ENCODE peak calls at places on chromosomes 13 and 19, in six cellular contexts. One of them, this sample, is unnamed. For H3K79me1, the result is how much of the 10 kb centered on the place peaks cover.

GRCh38 chr13:106455190-106455589 is 80.3 kb downstream of the EFNB2 start:
- DNase-seq in IMR-90: no peak
- DNase-seq in neuronal stem cell: no peak
- DNase-seq in mesenchymal stem cell: no peak
- DNase-seq in H1: no peak
- DNase-seq in trophoblast cell: no peak
- DNase-seq in this sample: no peak

GRCh38 chr13:27283906-27284523 is 13.4 kb downstream of the RASL11A start:
- DNase-seq in H1: no peak
- DNase-seq in mesenchymal stem cell: no peak
- DNase-seq in IMR-90: no peak
- DNase-seq in neuronal stem cell: no peak
- DNase-seq in trophoblast cell: no peak
- DNase-seq in this sample: peak

GRCh38 chr13:36766295-36766694 is 52.7 kb upstream of the RFXAP start:
- DNase-seq in IMR-90: peak
- DNase-seq in H1: no peak
- DNase-seq in neuronal stem cell: no peak
- DNase-seq in mesenchymal stem cell: peak
- DNase-seq in trophoblast cell: peak
- DNase-seq in this sample: no peak

GRCh38 chr13:31067416-31068118 is 94.1 kb downstream of the HSPH1 start:
- DNase-seq in trophoblast cell: no peak
- DNase-seq in IMR-90: peak
- DNase-seq in H1: no peak
- DNase-seq in mesenchymal stem cell: peak
- DNase-seq in neuronal stem cell: no peak
- DNase-seq in this sample: no peak

GRCh38 chr19:49065905-49066512 is 1.4 kb upstream of the NTF4 start:
- DNase-seq in trophoblast cell: no peak
- DNase-seq in H1: no peak
- DNase-seq in neuronal stem cell: no peak
- DNase-seq in mesenchymal stem cell: no peak
- DNase-seq in IMR-90: no peak
- DNase-seq in this sample: no peak

GRCh38 chr19:21463449-21464105 is 41.8 kb upstream of the ZNF429 start:
- DNase-seq in trophoblast cell: peak
- DNase-seq in IMR-90: no peak
- DNase-seq in neuronal stem cell: peak
- DNase-seq in mesenchymal stem cell: no peak
- DNase-seq in H1: peak
- DNase-seq in this sample: peak

GRCh38 chr19:38228491-38229439 is 4.7 kb upstream of the DPF1 start:
- DNase-seq in mesenchymal stem cell: no peak
- DNase-seq in trophoblast cell: no peak
- DNase-seq in IMR-90: no peak
- DNase-seq in H1: peak
- DNase-seq in neuronal stem cell: no peak
- DNase-seq in this sample: peak

GRCh38 chr13:51764184-51765141 is 39.5 kb downstream of the DHRS12 start:
- DNase-seq in mesenchymal stem cell: peak
- DNase-seq in H1: no peak
- DNase-seq in trophoblast cell: no peak
- DNase-seq in neuronal stem cell: no peak
- DNase-seq in IMR-90: peak
- DNase-seq in this sample: no peak

GRCh38 chr19:5964816-5965565 is 12.9 kb downstream of the RANBP3 start:
- DNase-seq in neuronal stem cell: no peak
- DNase-seq in mesenchymal stem cell: no peak
- DNase-seq in trophoblast cell: no peak
- DNase-seq in H1: no peak
- DNase-seq in IMR-90: no peak
- DNase-seq in this sample: no peak

GRCh38 chr19:5967571-5967970 is 10.4 kb downstream of the RANBP3 start:
- DNase-seq in H1: no peak
- DNase-seq in IMR-90: no peak
- DNase-seq in neuronal stem cell: no peak
- DNase-seq in mesenchymal stem cell: no peak
- DNase-seq in trophoblast cell: no peak
- DNase-seq in this sample: no peak

GRCh38 chr19:5966941-5967340 is 11.0 kb downstream of the RANBP3 start:
- DNase-seq in neuronal stem cell: no peak
- DNase-seq in trophoblast cell: no peak
- DNase-seq in H1: no peak
- DNase-seq in mesenchymal stem cell: no peak
- DNase-seq in IMR-90: no peak
- DNase-seq in this sample: no peak

GRCh38 chr19:5967994-5968430 is 9.9 kb downstream of the RANBP3 start:
- DNase-seq in IMR-90: peak
- DNase-seq in trophoblast cell: peak
- DNase-seq in neuronal stem cell: peak
- DNase-seq in mesenchymal stem cell: peak
- DNase-seq in H1: peak
- DNase-seq in this sample: peak

DNA sequence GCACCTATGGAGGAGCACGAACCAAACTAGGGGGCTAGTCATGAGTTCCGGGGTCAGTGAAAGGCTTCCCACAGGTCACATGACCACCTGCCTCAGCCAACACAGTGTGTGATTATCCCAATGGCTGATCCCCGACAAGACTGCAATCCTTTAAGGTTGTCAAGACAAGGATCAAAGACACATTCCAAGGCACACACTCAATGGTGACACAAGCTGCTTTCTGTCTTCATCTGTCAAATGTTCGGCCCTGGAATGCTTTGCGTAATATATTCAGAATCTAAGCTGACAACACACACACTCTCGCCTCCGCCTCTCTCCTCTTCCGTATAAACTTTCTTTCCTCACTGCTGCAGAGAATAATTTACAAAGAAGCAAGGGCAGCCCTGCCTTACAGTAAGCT is 11.7 kb downstream of the RANBP3 start:
- DNase-seq in trophoblast cell: peak
- DNase-seq in neuronal stem cell: no peak
- DNase-seq in IMR-90: peak
- DNase-seq in mesenchymal stem cell: peak
- DNase-seq in H1: no peak
- DNase-seq in this sample: no peak
- H3K79me1 ChIP-seq in trophoblast cell: under half
- H3K79me1 ChIP-seq in neuronal stem cell: under half
- H3K79me1 ChIP-seq in IMR-90: half or more
- H3K79me1 ChIP-seq in mesenchymal stem cell: under half
- H3K79me1 ChIP-seq in H1: half or more
- H3K79me1 ChIP-seq in this sample: under half

GRCh38 chr13:67008075-67008668 is 222.0 kb downstream of the PCDH9 start:
- DNase-seq in trophoblast cell: no peak
- DNase-seq in IMR-90: no peak
- DNase-seq in neuronal stem cell: no peak
- DNase-seq in mesenchymal stem cell: no peak
- DNase-seq in H1: no peak
- DNase-seq in this sample: no peak
- H4K91ac ChIP-seq in trophoblast cell: no peak
- H4K91ac ChIP-seq in IMR-90: no peak
- H4K91ac ChIP-seq in neuronal stem cell: no peak
- H4K91ac ChIP-seq in mesenchymal stem cell: no peak
- H4K91ac ChIP-seq in H1: no peak
- H4K91ac ChIP-seq in this sample: no peak

GRCh38 chr19:19477705-19478383 is 37.5 kb downstream of the TSSK6 start:
- DNase-seq in neuronal stem cell: no peak
- DNase-seq in H1: no peak
- DNase-seq in mesenchymal stem cell: no peak
- DNase-seq in IMR-90: no peak
- DNase-seq in trophoblast cell: no peak
- DNase-seq in this sample: no peak
- H3K79me1 ChIP-seq in neuronal stem cell: under half
- H3K79me1 ChIP-seq in H1: under half
- H3K79me1 ChIP-seq in mesenchymal stem cell: under half
- H3K79me1 ChIP-seq in IMR-90: half or more
- H3K79me1 ChIP-seq in trophoblast cell: under half
- H3K79me1 ChIP-seq in this sample: under half

DNA sequence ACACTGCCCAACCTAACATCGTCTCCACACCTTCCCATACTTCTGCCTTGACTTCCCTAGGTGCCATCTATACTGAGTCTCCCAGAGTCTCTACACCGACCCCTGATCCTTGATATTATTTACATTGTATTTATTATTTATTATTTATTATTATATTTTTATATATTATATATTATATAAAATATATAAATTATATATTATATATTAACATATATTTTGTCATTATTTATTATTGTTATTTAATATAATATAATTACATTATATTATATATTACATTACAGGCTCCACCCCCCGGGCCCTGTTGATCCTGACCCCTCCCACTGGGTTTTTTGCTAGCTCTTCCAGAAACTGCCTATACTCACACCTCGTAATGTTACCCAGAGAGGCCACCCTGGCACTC is 18.4 kb upstream of the TOMM40 start:
- DNase-seq in IMR-90: no peak
- DNase-seq in neuronal stem cell: no peak
- DNase-seq in mesenchymal stem cell: no peak
- DNase-seq in H1: no peak
- DNase-seq in trophoblast cell: no peak
- DNase-seq in this sample: no peak
- H4K91ac ChIP-seq in IMR-90: no peak
- H4K91ac ChIP-seq in neuronal stem cell: no peak
- H4K91ac ChIP-seq in mesenchymal stem cell: no peak
- H4K91ac ChIP-seq in H1: no peak
- H4K91ac ChIP-seq in trophoblast cell: no peak
- H4K91ac ChIP-seq in this sample: no peak

GRCh38 chr13:98524793-98525192 is 52.1 kb downstream of the STK24 start:
- DNase-seq in IMR-90: no peak
- DNase-seq in neuronal stem cell: no peak
- DNase-seq in mesenchymal stem cell: no peak
- DNase-seq in trophoblast cell: no peak
- DNase-seq in H1: no peak
- DNase-seq in this sample: no peak
- H3K79me1 ChIP-seq in IMR-90: half or more
- H3K79me1 ChIP-seq in neuronal stem cell: under half
- H3K79me1 ChIP-seq in mesenchymal stem cell: half or more
- H3K79me1 ChIP-seq in trophoblast cell: under half
- H3K79me1 ChIP-seq in H1: half or more
- H3K79me1 ChIP-seq in this sample: under half